ENCODE peak calls at places on chromosomes 7 and 10, in nine cellular contexts. T is cardiac muscle cell, M is pancreas, I is neural progenitor cell, S is thoracic aorta, V is H1, G is testis, U is hepatocyte, E is brain microvascular endothelial cell. A is an unnamed sample.

GRCh38 chr7:73442903-73443542 is 9.4 kb downstream of the FZD9 start:
- DNase-seq in G (peak; percentile 12), T (no peak), M (no peak), S (no peak), E (no peak), V (no peak), I (no peak), U (no peak), A (no peak)

GRCh38 chr7:19213746-19214145 is 68.5 kb upstream of the FERD3L start:
- DNase-seq in I (no peak), V (no peak), G (no peak), T (no peak), E (no peak), M (no peak), S (no peak), U (no peak), A (no peak)

GRCh38 chr10:133019191-133019590 is 68.5 kb upstream of the ADGRA1 start:
- DNase-seq in M (peak; percentile 61), V (no peak), G (no peak), I (no peak), T (no peak), U (no peak), S (no peak), E (no peak), A (no peak)

GRCh38 chr10:31602541-31603244 is 283.7 kb downstream of the ZEB1 start:
- DNase-seq in T (peak; percentile 44), S (peak; percentile 82), M (peak; percentile 81), I (peak; percentile 83), U (peak; percentile 70), G (peak; percentile 94), E (peak; percentile 60), V (peak; percentile 74), A (peak; percentile 91)

GRCh38 chr7:157685430-157686284 is 348.9 kb downstream of the DNAJB6 start:
- DNase-seq in G (peak; percentile 17), T (no peak), I (peak; percentile 61), M (peak; percentile 63), E (no peak), U (no peak), V (peak; percentile 69), S (no peak), A (no peak)

GRCh38 chr10:121900443-121901174 is 27.2 kb downstream of the ATE1 start:
- DNase-seq in M (no peak), U (peak; percentile 90), T (peak; percentile 84), I (peak; percentile 84), G (no peak), E (peak; percentile 46), S (no peak), V (no peak), A (no peak)

GRCh38 chr7:96800824-96801223 is 91.2 kb upstream of the SEM1 start:
- DNase-seq in M (no peak), T (no peak), G (no peak), E (no peak), S (no peak), U (no peak), I (no peak), V (no peak), A (no peak)

GRCh38 chr7:22486597-22486996 is 13.4 kb downstream of the STEAP1B start:
- DNase-seq in E (no peak), U (no peak), V (no peak), T (no peak), G (no peak), S (no peak), M (no peak), I (no peak), A (no peak)

GRCh38 chr7:93150200-93150835 is 2.1 kb upstream of the SAMD9L start:
- DNase-seq in V (no peak), M (no peak), E (peak; percentile 31), U (peak; percentile 10), I (no peak), G (no peak), S (no peak), T (no peak), A (no peak)

GRCh38 chr7:66631471-66631870 is 2.8 kb downstream of the KCTD7 start:
- DNase-seq in G (no peak), U (no peak), V (no peak), I (no peak), S (no peak), M (no peak), T (no peak), E (no peak), A (no peak)

GRCh38 chr7:116543664-116544063 is 18.8 kb downstream of the CAV1 start:
- DNase-seq in I (no peak), T (no peak), U (no peak), M (no peak), S (no peak), E (no peak), G (no peak), V (no peak), A (no peak)

GRCh38 chr10:43344051-43344450 is 27.4 kb upstream of the FXYD4 start:
- DNase-seq in T (no peak), S (no peak), I (no peak), U (no peak), G (no peak), E (no peak), M (peak; percentile 12), V (no peak), A (no peak)

GRCh38 chr10:70779685-70780369 is 5.3 kb downstream of the TBATA start:
- DNase-seq in U (no peak), T (no peak), E (no peak), V (no peak), M (no peak), I (no peak), S (no peak), G (no peak), A (no peak)

GRCh38 chr7:71885487-71885886 is 526.7 kb downstream of the CALN1 start:
- DNase-seq in V (no peak), I (no peak), S (no peak), E (no peak), G (no peak), T (no peak), M (no peak), U (no peak), A (no peak)

GRCh38 chr7:33893377-33893776 is 12.0 kb upstream of the BMPER start:
- DNase-seq in G (no peak), M (no peak), U (no peak), S (no peak), I (no peak), T (no peak), E (no peak), V (no peak), A (peak; percentile 9)

GRCh38 chr7:4190021-4190981 is 491.8 kb upstream of the FOXK1 start:
- DNase-seq in M (peak; percentile 57), G (no peak), T (no peak), V (no peak), I (no peak), E (no peak), S (no peak), U (no peak), A (no peak)

GRCh38 chr10:60942604-60943269 is 1.2 kb downstream of the RHOBTB1 start:
- DNase-seq in U (peak; percentile 65), M (peak; percentile 27), G (peak; percentile 76), T (peak; percentile 2), E (peak; percentile 57), I (no peak), V (no peak), S (peak; percentile 4), A (peak; percentile 26)

GRCh38 chr7:154698726-154699291 is 304.1 kb downstream of the PAXIP1 start:
- DNase-seq in T (peak; percentile 44), G (no peak), I (peak; percentile 65), E (no peak), M (no peak), V (peak; percentile 72), U (no peak), S (no peak), A (no peak)
- TF ChIP-seq CTCF in T (no peak), G (peak; percentile 25), I (peak; percentile 72), E (peak; percentile 3), M (peak; percentile 45), V (peak; percentile 76), U (peak; percentile 39), S (no peak), A (no peak)

GRCh38 chr10:11231285-11231684 is 213.6 kb downstream of the CELF2 start:
- DNase-seq in E (no peak), U (no peak), M (no peak), T (no peak), S (no peak), G (no peak), I (no peak), V (no peak), A (no peak)
- H3K36me3 ChIP-seq in E (no peaks in the 10 kb centered on the region), U (no peaks in the 10 kb centered on the region), M (no peaks in the 10 kb centered on the region), T (no peaks in the 10 kb centered on the region), S (no peaks in the 10 kb centered on the region), G (no peaks in the 10 kb centered on the region), I (no peaks in the 10 kb centered on the region), V (no peaks in the 10 kb centered on the region), A (no peaks in the 10 kb centered on the region)

DNA sequence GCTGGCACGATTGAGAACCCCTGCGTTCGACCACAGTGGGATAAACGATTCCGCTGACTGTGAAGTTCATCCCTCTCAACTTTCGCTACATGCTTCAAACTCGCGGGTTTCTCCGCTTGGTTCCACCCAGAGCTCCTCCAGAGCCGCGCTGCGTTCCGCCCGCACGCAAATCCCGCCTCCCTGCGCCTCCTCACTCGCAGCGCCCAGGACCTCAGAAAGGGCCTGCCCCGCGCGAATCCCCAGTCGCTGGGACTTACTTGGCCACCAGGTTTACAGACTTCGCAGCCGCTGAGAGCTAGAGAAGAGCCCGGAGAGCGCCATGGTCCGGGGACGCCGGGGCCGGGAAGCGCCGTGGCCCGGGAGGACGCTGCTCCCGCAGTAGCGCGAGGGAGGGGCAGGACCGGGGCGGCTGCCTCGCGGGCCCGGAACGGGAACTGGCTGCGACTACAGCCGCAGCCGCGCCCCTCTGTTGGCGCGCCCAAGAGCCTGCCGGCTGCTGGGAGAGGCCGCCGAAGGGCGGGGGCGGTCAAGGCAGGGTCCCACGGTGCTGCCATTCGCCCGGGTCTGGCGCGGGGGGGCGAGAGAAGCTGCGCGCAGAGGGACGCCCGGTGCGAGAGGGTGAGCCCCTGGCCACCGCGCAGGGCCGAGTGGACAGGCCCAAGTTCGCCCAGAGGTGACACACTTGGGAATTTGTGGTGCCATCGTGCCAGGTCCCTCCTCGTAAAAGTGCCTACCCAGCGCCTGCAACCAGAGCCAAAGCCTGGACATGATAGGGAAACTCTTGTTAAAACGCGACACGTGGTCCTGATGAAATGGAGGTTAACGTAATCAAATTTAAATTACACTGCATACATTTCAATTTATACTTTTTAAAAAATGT is at the start of gene NOD1:
- DNase-seq in M (peak; percentile 83), S (no peak), T (peak; percentile 80), E (peak; percentile 55), V (peak; percentile 81), I (peak; percentile 87), G (peak; percentile 76), U (peak; percentile 91), A (peak; percentile 66)
- TF ChIP-seq CTCF in M (peak; percentile 9), S (peak; percentile 24), T (no peak), E (peak; percentile 20), V (no peak), I (peak; percentile 28), G (no peak), U (peak; percentile 20), A (no peak)

DNA sequence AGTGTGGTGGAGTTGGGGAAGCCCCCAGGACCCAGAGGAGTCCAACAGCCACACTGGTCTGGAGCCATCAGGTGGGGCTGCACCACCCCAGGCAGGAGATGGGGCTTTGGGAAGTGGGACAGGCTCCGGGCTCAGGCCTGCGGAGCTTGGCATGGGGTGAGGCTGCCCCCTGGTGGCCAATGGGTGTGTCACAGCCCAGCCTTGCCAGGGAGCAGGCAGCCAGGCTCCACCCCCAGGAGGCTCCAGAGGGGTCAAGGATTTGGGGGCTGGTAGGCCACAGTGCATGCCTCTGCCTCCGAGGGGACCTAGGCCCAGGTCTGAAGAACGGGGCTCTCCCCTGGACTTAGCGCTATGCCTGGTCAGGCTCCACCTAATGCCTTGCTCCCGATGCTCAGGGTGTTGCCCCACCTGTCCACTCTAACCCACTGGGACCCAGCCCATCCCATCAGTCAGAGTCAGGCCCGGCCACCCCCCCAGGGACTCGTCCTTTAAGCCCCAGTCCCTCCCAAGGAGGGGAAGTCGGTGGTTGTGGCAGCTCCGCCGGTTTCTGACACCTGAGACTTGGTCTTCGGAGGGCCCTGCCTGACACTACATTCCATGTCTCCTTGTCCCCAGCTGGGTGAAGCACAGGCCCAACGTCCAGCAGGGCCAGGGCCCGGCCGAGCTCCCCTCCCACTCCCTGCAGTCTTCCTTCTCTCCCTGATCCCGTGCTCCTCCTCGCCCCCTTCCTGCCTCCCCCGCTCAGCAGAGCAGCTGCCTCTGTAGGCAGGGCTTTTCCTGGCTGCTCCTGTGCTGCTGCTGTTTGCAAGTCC is 11.3 kb upstream of the SAMD8 start:
- DNase-seq in I (peak; percentile 91), U (peak; percentile 86), M (peak; percentile 92), V (peak; percentile 99), E (peak; percentile 48), G (peak; percentile 88), S (peak; percentile 28), T (peak; percentile 83), A (peak; percentile 61)
- H3K36me3 ChIP-seq in I (no peaks in the 10 kb centered on the region), U (no peaks in the 10 kb centered on the region), M (no peaks in the 10 kb centered on the region), V (no peaks in the 10 kb centered on the region), E (no peaks in the 10 kb centered on the region), G (no peaks in the 10 kb centered on the region), S (no peaks in the 10 kb centered on the region), T (no peaks in the 10 kb centered on the region), A (peaks cover 18% of the 10 kb centered on the region)

A was measured in gastrocnemius medialis.